ENCODE peak calls at places on chromosomes 3 and 15, in seven cellular contexts. Q is kidney, Z is astrocyte, R is GM06990, E is GM10248, U is GM20000, H is left lung. Y is an unnamed sample.

GRCh38 chr3:146972726-146973125 is 367.6 kb upstream of the PLSCR5 start:
- DNase-seq in R (no peak), H (no peak), Q (no peak), Z (peak), E (no peak), U (no peak), Y (no peak)

GRCh38 chr3:10284496-10284895 is 8.3 kb downstream of the GHRL start:
- DNase-seq in U (no peak), Q (no peak), E (no peak), R (no peak), Z (no peak), H (no peak), Y (no peak)

GRCh38 chr3:17195192-17195611 is 310.4 kb downstream of the PLCL2 start:
- DNase-seq in U (peak), R (peak), Q (no peak), E (peak), Z (peak), H (no peak), Y (no peak)

GRCh38 chr3:45508659-45509037 is 85.9 kb upstream of the LIMD1 start:
- DNase-seq in U (no peak), Z (no peak), Q (no peak), E (no peak), H (no peak), R (no peak), Y (no peak)

GRCh38 chr3:97680210-97680609 is 84.3 kb upstream of the ARL6 start:
- DNase-seq in R (no peak), Q (no peak), E (no peak), H (no peak), U (no peak), Z (no peak), Y (peak)

GRCh38 chr15:100438570-100438969 is 90.2 kb downstream of the CERS3 start:
- DNase-seq in R (peak), Q (no peak), H (peak), Z (peak), E (no peak), U (no peak), Y (peak)

GRCh38 chr15:38843736-38844590 is 279.3 kb upstream of the RASGRP1 start:
- DNase-seq in Q (no peak), U (no peak), R (no peak), H (no peak), Z (peak), E (no peak), Y (peak)

GRCh38 chr3:30578479-30578878 is 27.9 kb upstream of the TGFBR2 start:
- DNase-seq in Z (peak), Q (peak), R (no peak), E (no peak), H (peak), U (no peak), Y (peak)

GRCh38 chr3:9399746-9400145 is 2.3 kb downstream of the SETD5 start:
- DNase-seq in H (peak), R (no peak), Z (peak), Q (peak), E (peak), U (peak), Y (peak)

GRCh38 chr3:143443851-143444331 is 324.3 kb downstream of the CHST2 start:
- DNase-seq in Z (peak), E (no peak), R (no peak), Q (no peak), U (no peak), H (peak), Y (peak)

DNA sequence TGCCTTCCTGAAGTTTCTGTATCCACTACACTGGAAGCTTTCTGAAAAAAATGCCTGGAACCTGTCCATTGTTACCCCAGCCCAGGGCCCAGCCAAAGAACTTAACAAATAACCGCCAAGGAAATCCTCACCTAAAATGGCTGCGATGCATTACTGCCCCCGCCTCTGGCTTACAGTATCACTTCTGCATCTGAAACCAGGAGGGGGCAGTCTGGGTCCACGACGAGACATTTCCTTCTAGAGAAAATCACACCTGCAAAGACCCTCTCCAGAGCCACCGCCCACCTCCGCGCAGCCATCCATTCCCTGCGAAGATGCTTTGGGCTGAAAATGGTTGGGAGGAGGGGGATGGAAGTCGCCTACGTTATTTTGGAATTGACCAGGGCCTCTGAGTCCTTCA is 22.4 kb upstream of the CELF6 start:
- DNase-seq in H (no peak), E (no peak), R (no peak), Z (no peak), U (no peak), Q (no peak), Y (peak)
- TF ChIP-seq CTCF in H (no peak), E (peak), R (peak), Z (peak), U (peak), Q (peak), Y (peak)

GRCh38 chr3:66592927-66593625 is 92.3 kb upstream of the LRIG1 start:
- DNase-seq in U (no peak), H (no peak), Q (no peak), E (no peak), Z (peak), R (no peak), Y (no peak)
- TF ChIP-seq CTCF in U (no peak), H (no peak), Q (no peak), E (no peak), Z (no peak), R (no peak), Y (no peak)

GRCh38 chr3:119490153-119490552 is 8.2 kb upstream of the TIMMDC1 start:
- DNase-seq in H (no peak), E (no peak), Z (no peak), Q (no peak), U (no peak), R (no peak), Y (no peak)
- TF ChIP-seq CTCF in H (no peak), E (no peak), Z (no peak), Q (no peak), U (no peak), R (no peak), Y (no peak)

GRCh38 chr15:45606413-45606812 is 19.2 kb downstream of the BLOC1S6 start:
- DNase-seq in Q (no peak), R (no peak), Z (no peak), E (no peak), U (no peak), H (no peak), Y (no peak)

GRCh38 chr15:45612790-45613415 is 21.9 kb upstream of the SQOR start:
- DNase-seq in R (no peak), Q (no peak), E (peak), Z (no peak), H (no peak), U (no peak), Y (peak)

GRCh38 chr15:45606841-45607240 is 19.7 kb downstream of the BLOC1S6 start:
- DNase-seq in E (no peak), Z (no peak), Q (no peak), U (no peak), H (no peak), R (no peak), Y (no peak)

GRCh38 chr15:45616901-45617323 is 17.9 kb upstream of the SQOR start:
- DNase-seq in U (no peak), R (no peak), Z (no peak), H (no peak), Q (no peak), E (no peak), Y (peak)

DNA sequence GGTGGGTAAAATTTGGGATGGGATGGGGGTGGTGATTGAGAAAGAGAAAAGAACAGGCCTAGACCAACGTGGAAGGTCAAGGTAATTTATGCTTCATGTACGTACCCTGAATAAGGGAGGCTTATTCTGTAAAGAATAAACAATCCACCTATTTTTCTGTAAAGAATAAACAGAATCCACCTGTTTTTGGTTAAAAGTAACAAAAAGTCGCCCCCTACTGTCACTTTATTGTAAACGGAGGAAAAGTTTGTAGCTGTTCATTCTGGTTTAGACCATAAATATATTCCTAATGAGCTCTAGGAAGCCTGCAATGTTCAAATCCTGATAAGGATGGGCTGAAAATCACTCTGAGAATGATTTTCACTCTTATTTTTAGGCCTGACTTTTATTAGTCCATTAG is 23.5 kb upstream of the SQOR start:
- DNase-seq in Q (no peak), Z (no peak), E (peak), R (no peak), H (no peak), U (no peak), Y (peak)
- TF ChIP-seq CTCF in Q (peak), Z (peak), E (peak), R (peak), H (peak), U (peak), Y (no peak)

GRCh38 chr3:160205606-160206005 is 19.6 kb upstream of the C3orf80 start:
- DNase-seq in H (no peak), R (no peak), U (no peak), Q (no peak), E (no peak), Z (peak), Y (no peak)

GRCh38 chr3:160213181-160213580 is 12.0 kb upstream of the C3orf80 start:
- DNase-seq in U (no peak), Q (no peak), E (no peak), R (no peak), Z (no peak), H (no peak), Y (no peak)

DNA sequence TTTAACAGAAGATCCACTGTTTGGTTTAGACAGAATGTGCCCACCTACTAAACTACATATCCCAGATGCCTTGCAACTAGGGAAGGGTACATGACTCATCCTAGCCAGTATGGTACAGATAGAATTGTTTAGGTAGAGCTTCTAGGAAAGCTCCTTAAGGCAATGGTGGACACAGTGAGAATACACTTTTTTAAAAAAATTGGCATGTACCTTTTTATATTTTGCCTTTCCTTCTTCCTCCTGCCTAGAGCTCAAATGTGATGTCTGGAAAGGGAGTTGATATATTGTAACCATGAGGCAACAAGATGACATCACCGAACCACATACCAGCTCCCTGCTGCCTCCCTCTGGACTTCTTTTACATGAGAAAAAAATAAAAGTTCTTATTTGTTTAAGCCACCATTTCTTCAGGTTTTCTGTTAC is 14.4 kb upstream of the C3orf80 start:
- DNase-seq in Q (no peak), R (no peak), H (no peak), U (peak), Z (peak), E (no peak), Y (peak)
- TF ChIP-seq CTCF in Q (no peak), R (peak), H (no peak), U (no peak), Z (peak), E (no peak), Y (peak)

Y was measured in epithelial cell of esophagus.